ENCODE peak calls at places on chromosome 16, in six cellular contexts. J, U, K, W, G and O are unnamed samples.
A peak's percentile ranks its signal among the peaks of the same experiment; 100 is the strongest.

GRCh38 chr16:6360641-6361040 is 972.0 kb upstream of the RBFOX1 start:
- DNase-seq in J (no peak), U (no peak), K (no peak), W (no peak), G (no peak), O (no peak)

GRCh38 chr16:23945243-23945642 is 109.5 kb downstream of the PRKCB start:
- DNase-seq in J (no peak), U (no peak), K (no peak), W (no peak), G (no peak), O (no peak)

GRCh38 chr16:66265106-66265415 is 101.4 kb upstream of the CDH5 start:
- DNase-seq in J (no peak), U (no peak), K (no peak), W (no peak), G (no peak), O (no peak)

GRCh38 chr16:85310868-85311585 is 198.8 kb upstream of the CIBAR2 start:
- DNase-seq in J (no peak), U (peak; percentile 49), K (no peak), W (peak; percentile 57), G (no peak), O (no peak)

GRCh38 chr16:14502932-14503741 is 126.9 kb downstream of the PARN start:
- DNase-seq in J (no peak), U (no peak), K (no peak), W (no peak), G (peak; percentile 74), O (no peak)

GRCh38 chr16:50528820-50529219 is 19.4 kb upstream of the NKD1 start:
- DNase-seq in J (no peak), U (no peak), K (no peak), W (no peak), G (no peak), O (no peak)

GRCh38 chr16:28983644-28984043 is 1.2 kb upstream of the LAT start:
- DNase-seq in J (no peak), U (no peak), K (no peak), W (no peak), G (no peak), O (no peak)

GRCh38 chr16:85140455-85141012 is 28.3 kb upstream of the CIBAR2 start:
- DNase-seq in J (no peak), U (no peak), K (no peak), W (no peak), G (no peak), O (no peak)

GRCh38 chr16:89197033-89197632 is 3.2 kb downstream of the SLC22A31 start:
- DNase-seq in J (no peak), U (no peak), K (no peak), W (no peak), G (no peak), O (no peak)

GRCh38 chr16:51624083-51624775 is 473.2 kb upstream of the SALL1 start:
- DNase-seq in J (no peak), U (no peak), K (no peak), W (no peak), G (no peak), O (no peak)

GRCh38 chr16:81602792-81603191 is 158.2 kb downstream of the CMIP start:
- DNase-seq in J (no peak), U (no peak), K (no peak), W (no peak), G (no peak), O (no peak)

GRCh38 chr16:81779540-81780320 is 639 bp downstream of the PLCG2 start:
- DNase-seq in J (no peak), U (peak; percentile 22), K (no peak), W (no peak), G (peak; percentile 10), O (no peak)

GRCh38 chr16:24131294-24131693 is 124.8 kb upstream of the CACNG3 start:
- DNase-seq in J (no peak), U (no peak), K (no peak), W (no peak), G (no peak), O (no peak)

GRCh38 chr16:14462811-14463210 is 167.2 kb downstream of the PARN start:
- DNase-seq in J (no peak), U (no peak), K (no peak), W (no peak), G (peak; percentile 89), O (no peak)

GRCh38 chr16:24723663-24724062 is 5.8 kb upstream of the TNRC6A start:
- DNase-seq in J (no peak), U (no peak), K (no peak), W (no peak), G (peak; percentile 47), O (no peak)

GRCh38 chr16:85781685-85782370 is 17.5 kb downstream of the EMC8 start:
- DNase-seq in J (no peak), U (no peak), K (peak; percentile 76), W (no peak), G (no peak), O (no peak)

GRCh38 chr16:51431517-51432241 is 280.6 kb upstream of the SALL1 start:
- DNase-seq in J (peak; percentile 10), U (no peak), K (peak; percentile 11), W (no peak), G (peak; percentile 93), O (no peak)

GRCh38 chr16:66199189-66199588 is 167.3 kb upstream of the CDH5 start:
- DNase-seq in J (no peak), U (no peak), K (no peak), W (no peak), G (peak; percentile 19), O (no peak)

GRCh38 chr16:71722801-71723536 is 1.5 kb downstream of the PHLPP2 start:
- DNase-seq in J (peak; percentile 86), U (peak; percentile 69), K (peak; percentile 43), W (peak; percentile 57), G (peak; percentile 61), O (peak; percentile 38)

GRCh38 chr16:87395181-87395842 is 3.2 kb downstream of the MAP1LC3B start:
- DNase-seq in J (no peak), U (no peak), K (no peak), W (no peak), G (no peak), O (no peak)

GRCh38 chr16:17205279-17206139 is 265.3 kb downstream of the XYLT1 start:
- DNase-seq in J (no peak), U (no peak), K (no peak), W (no peak), G (no peak), O (no peak)

GRCh38 chr16:11123666-11124065 is 132.3 kb downstream of the SOCS1 start:
- DNase-seq in J (no peak), U (no peak), K (no peak), W (no peak), G (no peak), O (no peak)

GRCh38 chr16:4376126-4376819 is 4.6 kb downstream of the VASN start:
- DNase-seq in J (peak; percentile 67), U (no peak), K (peak; percentile 58), W (no peak), G (peak; percentile 89), O (no peak)

GRCh38 chr16:70635356-70636016 is 10.9 kb upstream of the IL34 start:
- DNase-seq in J (peak; percentile 56), U (no peak), K (no peak), W (no peak), G (peak; percentile 93), O (no peak)

GRCh38 chr16:3980311-3981111 is 100.0 kb upstream of the CREBBP start:
- DNase-seq in J (peak; percentile 55), U (no peak), K (no peak), W (no peak), G (peak; percentile 63), O (no peak)

GRCh38 chr16:81251871-81252270 is 13.4 kb downstream of the BCO1 start:
- DNase-seq in J (no peak), U (no peak), K (no peak), W (no peak), G (no peak), O (no peak)

GRCh38 chr16:57167537-57167936 is 18.3 kb downstream of the PSME3IP1 start:
- DNase-seq in J (no peak), U (no peak), K (no peak), W (no peak), G (no peak), O (no peak)

GRCh38 chr16:11188801-11189740 is 66.9 kb downstream of the SOCS1 start:
- DNase-seq in J (no peak), U (no peak), K (no peak), W (no peak), G (no peak), O (no peak)

GRCh38 chr16:85088570-85089214 is 23.6 kb downstream of the CIBAR2 start:
- DNase-seq in J (no peak), U (no peak), K (no peak), W (no peak), G (no peak), O (no peak)

GRCh38 chr16:10892782-10893181 is 15.8 kb downstream of the CIITA start:
- DNase-seq in J (no peak), U (no peak), K (no peak), W (no peak), G (no peak), O (no peak)

GRCh38 chr16:77211880-77212735 is 12.9 kb downstream of the SYCE1L start:
- DNase-seq in J (no peak), U (peak; percentile 82), K (no peak), W (peak; percentile 67), G (peak; percentile 12), O (peak; percentile 69)

GRCh38 chr16:49972280-49972679 is 52.7 kb upstream of the CNEP1R1 start:
- DNase-seq in J (no peak), U (no peak), K (no peak), W (no peak), G (no peak), O (no peak)

GRCh38 chr16:84072014-84072413 is 29.4 kb upstream of the SLC38A8 start:
- DNase-seq in J (no peak), U (no peak), K (no peak), W (no peak), G (peak; percentile 48), O (no peak)

GRCh38 chr16:80704751-80705150 is 99.6 kb downstream of the CDYL2 start:
- DNase-seq in J (no peak), U (no peak), K (no peak), W (no peak), G (no peak), O (no peak)

GRCh38 chr16:67632415-67633172 is 12.3 kb upstream of the CARMIL2 start:
- DNase-seq in J (no peak), U (no peak), K (peak; percentile 44), W (no peak), G (peak; percentile 32), O (no peak)

GRCh38 chr16:46859719-46860152 is 24.4 kb upstream of the GPT2 start:
- DNase-seq in J (peak; percentile 84), U (peak; percentile 14), K (no peak), W (no peak), G (peak; percentile 95), O (no peak)

GRCh38 chr16:71568541-71568940 is 8.4 kb downstream of the TAT start:
- DNase-seq in J (no peak), U (no peak), K (no peak), W (no peak), G (no peak), O (no peak)

GRCh38 chr16:71626858-71627213 is 852 bp downstream of the MARVELD3 start:
- DNase-seq in J (no peak), U (no peak), K (no peak), W (no peak), G (no peak), O (no peak)